ENCODE peak calls at places on chromosomes 2 and 18, in four cellular contexts. F is IMR-90, R is MM.1S, P is neural progenitor cell. Y is an unnamed sample.
A peak's percentile ranks its signal among the peaks of the same experiment; 100 is the strongest.

GRCh38 chr2:72843301-72843700 is 17.5 kb upstream of the EXOC6B start:
- DNase-seq in F (no peak), R (no peak), P (no peak), Y (no peak)

GRCh38 chr2:239395524-239395923 is 5.3 kb downstream of the HDAC4 start:
- DNase-seq in R (no peak), F (no peak), P (no peak), Y (no peak)

GRCh38 chr2:40240067-40240466 is 211.8 kb downstream of the SLC8A1 start:
- DNase-seq in F (peak; percentile 96), R (no peak), P (no peak), Y (peak; percentile 67)

GRCh38 chr2:46367286-46367685 is 70.1 kb downstream of the EPAS1 start:
- DNase-seq in P (no peak), R (no peak), F (peak; percentile 47), Y (no peak)

GRCh38 chr2:100730290-100730868 is 89.6 kb upstream of the NPAS2 start:
- DNase-seq in P (peak; percentile 77), R (peak; percentile 27), F (peak; percentile 77), Y (peak; percentile 77)

GRCh38 chr18:5295231-5295920 is at the start of gene ZBTB14:
- DNase-seq in P (peak; percentile 88), F (peak; percentile 54), R (peak; percentile 56), Y (peak; percentile 49)

GRCh38 chr2:50444286-50444685 is 587.6 kb downstream of the NRXN1 start:
- DNase-seq in F (no peak), P (no peak), R (no peak), Y (no peak)

GRCh38 chr2:119657486-119658145 is 21.4 kb upstream of the TMEM177 start:
- DNase-seq in F (no peak), R (no peak), P (no peak), Y (no peak)

GRCh38 chr18:48456838-48457237 is 47.7 kb upstream of the ZBTB7C start:
- DNase-seq in R (no peak), F (no peak), P (no peak), Y (no peak)

GRCh38 chr2:86807462-86808275 is 17.0 kb upstream of the CD8A start:
- DNase-seq in F (no peak), P (peak; percentile 73), R (peak; percentile 73), Y (peak; percentile 60)

GRCh38 chr18:37362158-37362890 is 203.3 kb downstream of the CELF4 start:
- DNase-seq in R (no peak), P (no peak), F (no peak), Y (no peak)

GRCh38 chr2:120825370-120826259 is 89.9 kb downstream of the GLI2 start:
- DNase-seq in R (no peak), P (no peak), F (peak; percentile 90), Y (peak; percentile 38)

GRCh38 chr2:241547781-241548450 is 10.6 kb upstream of the BOK start:
- DNase-seq in R (no peak), P (no peak), F (no peak), Y (no peak)

GRCh38 chr2:23757686-23758433 is 169.1 kb downstream of the ATAD2B start:
- DNase-seq in F (peak; percentile 95), R (no peak), P (no peak), Y (peak; percentile 21)

GRCh38 chr2:203690110-203691047 is 16.1 kb upstream of the CD28 start:
- DNase-seq in F (peak; percentile 38), R (no peak), P (no peak), Y (no peak)

GRCh38 chr2:173021939-173022371 is 53.7 kb upstream of the MAP3K20 start:
- DNase-seq in R (no peak), F (peak; percentile 60), P (no peak), Y (no peak)

GRCh38 chr2:30108851-30109250 is 38.0 kb upstream of the YPEL5 start:
- DNase-seq in P (no peak), R (no peak), F (no peak), Y (no peak)

GRCh38 chr18:28013064-28013463 is 163.9 kb downstream of the CDH2 start:
- DNase-seq in F (peak; percentile 23), P (no peak), R (no peak), Y (no peak)

GRCh38 chr2:36582556-36583350 is 15.2 kb downstream of the FEZ2 start:
- DNase-seq in P (no peak), R (no peak), F (no peak), Y (no peak)

GRCh38 chr2:150619607-150620330 is 132.3 kb upstream of the RND3 start:
- DNase-seq in F (peak; percentile 78), P (no peak), R (no peak), Y (no peak)

GRCh38 chr2:2187196-2187595 is 143.9 kb downstream of the MYT1L start:
- DNase-seq in F (no peak), R (no peak), P (peak; percentile 27), Y (no peak)

GRCh38 chr2:46118656-46119338 is 178.4 kb upstream of the EPAS1 start:
- DNase-seq in R (no peak), F (no peak), P (no peak), Y (no peak)

GRCh38 chr2:28433935-28434599 is 41.4 kb downstream of the FOSL2 start:
- DNase-seq in R (no peak), F (no peak), P (no peak), Y (no peak)

GRCh38 chr2:236702693-236703092 is 133.1 kb downstream of the ACKR3 start:
- DNase-seq in R (no peak), F (no peak), P (no peak), Y (no peak)

GRCh38 chr18:24488824-24489493 is 28.5 kb downstream of the HRH4 start:
- DNase-seq in P (peak; percentile 55), R (peak; percentile 66), F (peak; percentile 41), Y (no peak)

GRCh38 chr18:57900906-57901305 is 97.8 kb upstream of the ATP8B1 start:
- DNase-seq in P (no peak), F (no peak), R (no peak), Y (no peak)

GRCh38 chr2:75241696-75242095 is 42.4 kb upstream of the TACR1 start:
- DNase-seq in P (no peak), F (peak; percentile 43), R (peak; percentile 38), Y (no peak)

GRCh38 chr2:195937173-195937572 is 131.5 kb downstream of the DNAH7 start:
- DNase-seq in R (no peak), P (no peak), F (no peak), Y (no peak)

GRCh38 chr2:11007331-11007909 is 95.7 kb downstream of the KCNF1 start:
- DNase-seq in P (no peak), R (no peak), F (no peak), Y (no peak)

GRCh38 chr2:32863803-32864202 is 83.0 kb upstream of the LTBP1 start:
- DNase-seq in F (peak; percentile 52), P (no peak), R (no peak), Y (no peak)

GRCh38 chr18:9506046-9506792 is 30.9 kb downstream of the RALBP1 start:
- DNase-seq in F (peak; percentile 16), R (peak; percentile 74), P (peak; percentile 2), Y (peak; percentile 25)

GRCh38 chr18:35777042-35777441 is 195.4 kb upstream of the RMP24 start:
- DNase-seq in F (no peak), R (no peak), P (no peak), Y (no peak)

GRCh38 chr18:76169733-76170132 is 325.3 kb downstream of the ZNF516 start:
- DNase-seq in R (peak; percentile 23), P (no peak), F (no peak), Y (no peak)

GRCh38 chr2:152222975-152223638 is 47.5 kb upstream of the STAM2 start:
- DNase-seq in F (peak; percentile 88), P (peak; percentile 16), R (no peak), Y (peak; percentile 58)

GRCh38 chr2:164675698-164676097 is 54.4 kb upstream of the GRB14 start:
- DNase-seq in F (no peak), R (no peak), P (no peak), Y (peak; percentile 23)

DNA sequence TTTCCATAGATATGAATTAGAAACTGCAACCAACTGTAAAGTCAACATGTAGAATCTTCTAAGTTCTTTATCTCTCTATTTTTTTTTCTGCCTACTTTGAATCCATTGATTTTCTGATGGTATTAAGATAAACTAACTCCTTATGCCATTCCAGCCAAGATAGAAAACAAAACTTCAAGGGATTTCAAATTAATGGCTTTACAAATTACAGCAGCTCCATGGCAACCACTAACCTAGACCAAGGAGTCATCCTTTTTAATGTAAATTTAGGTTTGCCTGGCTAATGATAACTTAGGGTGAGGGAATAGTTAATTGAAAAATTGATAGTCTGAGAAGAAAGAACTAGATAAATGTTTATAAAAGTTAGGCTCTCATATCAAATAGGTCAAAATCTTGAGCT is 764.3 kb upstream of the NXPH2 start:
- DNase-seq in P (no peak), F (no peak), R (no peak), Y (no peak)
- H3K4me3 ChIP-seq in P (no peak overlapping the region), F (no peak overlapping the region), R (no peak overlapping the region), Y (no peak overlapping the region)

DNA sequence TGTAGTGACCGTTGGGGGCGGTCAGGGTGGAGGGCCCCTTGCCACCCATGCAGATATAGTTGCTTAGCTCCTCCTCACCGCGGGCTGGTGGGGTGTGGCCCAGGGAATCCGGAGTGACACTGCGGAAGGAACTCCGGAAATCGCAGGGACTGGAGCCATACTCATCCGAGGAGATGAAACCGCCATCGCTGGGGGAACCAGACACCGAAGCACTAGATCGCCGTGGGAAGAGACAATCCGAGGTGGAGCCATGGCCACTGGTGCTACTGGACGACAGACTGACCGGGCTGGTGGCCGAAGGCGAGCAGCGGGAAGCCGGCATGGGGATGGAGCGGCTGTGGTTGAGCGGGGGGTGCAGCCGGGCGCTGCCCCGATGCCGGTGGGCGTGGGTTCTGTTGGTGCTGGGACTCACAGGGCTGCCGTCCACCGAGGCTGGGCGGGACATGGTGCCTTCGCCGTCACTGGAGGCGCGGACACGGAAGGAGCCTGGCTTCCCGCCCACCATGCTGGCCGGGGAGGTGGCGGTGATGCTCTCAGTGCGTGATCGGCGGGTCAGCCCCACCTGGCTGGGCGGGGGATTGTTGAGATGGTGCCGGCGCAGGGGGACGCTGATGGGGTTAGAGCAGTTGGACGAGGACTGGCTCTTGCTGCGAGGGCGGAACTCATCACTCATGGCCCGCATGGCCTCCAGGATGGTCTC is 2.2 kb downstream of the IRS1 start:
- DNase-seq in P (no peak), F (peak; percentile 75), R (no peak), Y (peak; percentile 28)
- H3K4me1 ChIP-seq in P (peaks cover 24% of the 10 kb centered on the region), F (peaks cover 2% of the 10 kb centered on the region), R (peaks cover 18% of the 10 kb centered on the region), Y (no peaks in the 10 kb centered on the region)

DNA sequence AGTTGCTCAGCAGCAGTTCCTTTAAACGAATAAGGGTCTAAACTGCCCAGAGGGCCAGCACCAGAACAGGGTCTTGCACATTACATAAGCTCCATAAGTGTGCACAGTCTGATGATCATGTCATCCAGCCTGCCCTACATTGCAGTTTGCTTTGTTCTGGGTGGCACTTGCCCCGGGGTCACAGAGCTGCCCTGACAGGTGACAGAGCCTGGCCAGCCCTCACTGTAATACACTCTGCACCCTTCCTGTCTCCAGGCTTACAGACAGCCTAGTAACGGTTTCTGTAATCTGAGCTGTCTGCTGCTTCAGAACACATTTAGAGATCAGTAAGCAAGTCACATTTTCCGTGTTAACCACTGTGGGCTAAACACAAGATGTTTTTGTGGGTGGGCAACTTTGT is 213.3 kb downstream of the FAM210A start:
- DNase-seq in P (peak; percentile 21), F (no peak), R (no peak), Y (no peak)
- H3K9ac ChIP-seq in P (no peak overlapping the region), F (no peak overlapping the region), R (no peak overlapping the region), Y (no peak overlapping the region)

GRCh38 chr2:19361325-19361990 is 3.0 kb upstream of the OSR1 start:
- DNase-seq in P (peak; percentile 75), F (no peak), R (no peak), Y (no peak)

GRCh38 chr2:19360881-19361321 is 2.5 kb upstream of the OSR1 start:
- DNase-seq in P (peak; percentile 62), F (no peak), R (no peak), Y (no peak)

GRCh38 chr2:19363474-19363778 is 5.0 kb upstream of the OSR1 start:
- DNase-seq in R (no peak), P (peak; percentile 38), F (no peak), Y (no peak)

GRCh38 chr2:19362652-19363473 is 4.4 kb upstream of the OSR1 start:
- DNase-seq in P (peak; percentile 90), R (peak; percentile 45), F (peak; percentile 86), Y (peak; percentile 88)

GRCh38 chr2:19362094-19362649 is 3.7 kb upstream of the OSR1 start:
- DNase-seq in R (peak; percentile 21), F (peak; percentile 50), P (no peak), Y (no peak)
- H3K4me3 ChIP-seq in R (peak overlapping the region; percentile 42), F (peak overlapping the region; percentile 96), P (no peak overlapping the region), Y (peak overlapping the region; percentile 37)

Y was measured in colonic mucosa.